ENCODE peak calls at places on chromosomes 6 and 20, in eight cellular contexts. C is ascending aorta, R is endodermal cell, D is upper lobe of right lung, T is astrocyte of the spinal cord, H is bronchial epithelial cell, Q is right cardiac atrium, G is PC-3. B is an unnamed sample.

GRCh38 chr6:78953798-78954197 is 86.4 kb downstream of the IRAK1BP1 start:
- DNase-seq in C (no peak), R (no peak), D (no peak), T (no peak), H (no peak), Q (no peak), G (no peak), B (no peak)

GRCh38 chr20:45890077-45890996 is 671 bp downstream of the NEURL2 start:
- DNase-seq in C (peak), R (peak), D (peak), T (peak), H (peak), Q (peak), G (no peak), B (peak)

GRCh38 chr20:1034420-1034799 is 32.3 kb upstream of the RSPO4 start:
- DNase-seq in C (no peak), R (no peak), D (no peak), T (no peak), H (peak), Q (no peak), G (no peak), B (no peak)

GRCh38 chr6:125749112-125749863 is at the start of gene HEY2:
- DNase-seq in C (peak), R (peak), D (peak), T (peak), H (peak), Q (peak), G (peak), B (peak)

GRCh38 chr20:50604451-50604850 is 86.9 kb downstream of the RIPOR3 start:
- DNase-seq in C (no peak), R (no peak), D (no peak), T (no peak), H (no peak), Q (peak), G (no peak), B (no peak)

GRCh38 chr6:151690768-151691562 is 116.5 kb upstream of the ESR1 start:
- DNase-seq in C (no peak), R (no peak), D (no peak), T (no peak), H (no peak), Q (no peak), G (no peak), B (no peak)

GRCh38 chr6:95203153-95203754 is 374.1 kb upstream of the MANEA start:
- DNase-seq in C (no peak), R (peak), D (no peak), T (peak), H (peak), Q (no peak), G (peak), B (no peak)

GRCh38 chr6:11815231-11815630 is 36.6 kb upstream of the ADTRP start:
- DNase-seq in C (no peak), R (no peak), D (no peak), T (peak), H (peak), Q (no peak), G (peak), B (no peak)

GRCh38 chr20:40892642-40893041 is 136.0 kb upstream of the TOP1 start:
- DNase-seq in C (no peak), R (no peak), D (no peak), T (no peak), H (no peak), Q (no peak), G (peak), B (no peak)

GRCh38 chr6:122749451-122750050 is 30.0 kb upstream of the FABP7 start:
- DNase-seq in C (no peak), R (no peak), D (no peak), T (no peak), H (no peak), Q (no peak), G (no peak), B (no peak)

GRCh38 chr20:45392733-45393132 is 14.6 kb upstream of the TP53TG5 start:
- DNase-seq in C (no peak), R (no peak), D (no peak), T (no peak), H (no peak), Q (no peak), G (peak), B (no peak)

GRCh38 chr6:119256978-119257462 is 92.5 kb downstream of the MAN1A1 start:
- DNase-seq in C (no peak), R (no peak), D (no peak), T (no peak), H (no peak), Q (no peak), G (no peak), B (no peak)

GRCh38 chr6:83511901-83512681 is at the start of gene PRSS35:
- DNase-seq in C (peak), R (peak), D (peak), T (peak), H (peak), Q (peak), G (peak), B (no peak)

GRCh38 chr6:44682280-44682679 is 294.8 kb downstream of the CDC5L start:
- DNase-seq in C (no peak), R (no peak), D (no peak), T (no peak), H (no peak), Q (no peak), G (no peak), B (no peak)

GRCh38 chr6:13695217-13695616 is 16.4 kb downstream of the RANBP9 start:
- DNase-seq in C (no peak), R (no peak), D (no peak), T (no peak), H (no peak), Q (no peak), G (no peak), B (no peak)

GRCh38 chr6:144657691-144658090 is 372.6 kb downstream of the UTRN start:
- DNase-seq in C (no peak), R (peak), D (no peak), T (peak), H (peak), Q (no peak), G (no peak), B (no peak)

GRCh38 chr6:46138281-46138680 is 8.5 kb downstream of the ENPP4 start:
- DNase-seq in C (no peak), R (no peak), D (no peak), T (no peak), H (no peak), Q (no peak), G (no peak), B (no peak)

GRCh38 chr6:170307080-170307545 is 555 bp downstream of the FAM120B start:
- DNase-seq in C (no peak), R (no peak), D (no peak), T (no peak), H (no peak), Q (no peak), G (no peak), B (no peak)

GRCh38 chr20:8073024-8073832 is 53.7 kb upstream of the TMX4 start:
- DNase-seq in C (no peak), R (peak), D (no peak), T (peak), H (peak), Q (no peak), G (peak), B (peak)

GRCh38 chr6:113750148-113750547 is 107.0 kb upstream of the MARCKS start:
- DNase-seq in C (no peak), R (no peak), D (no peak), T (no peak), H (no peak), Q (no peak), G (no peak), B (no peak)

GRCh38 chr20:57126481-57127092 is 139.9 kb downstream of the BMP7 start:
- DNase-seq in C (no peak), R (no peak), D (peak), T (no peak), H (peak), Q (no peak), G (no peak), B (no peak)

GRCh38 chr6:47478233-47479155 is 905 bp downstream of the CD2AP start:
- DNase-seq in C (peak), R (peak), D (no peak), T (peak), H (peak), Q (peak), G (peak), B (no peak)

GRCh38 chr20:63739129-63740069 is at the start of gene SLC2A4RG:
- DNase-seq in C (peak), R (peak), D (peak), T (peak), H (peak), Q (peak), G (peak), B (peak)

GRCh38 chr6:51552400-51552799 is 535.0 kb downstream of the PKHD1 start:
- DNase-seq in C (no peak), R (no peak), D (no peak), T (no peak), H (no peak), Q (no peak), G (no peak), B (no peak)

GRCh38 chr6:2086328-2087008 is 158.9 kb downstream of the GMDS start:
- DNase-seq in C (peak), R (no peak), D (no peak), T (no peak), H (no peak), Q (no peak), G (no peak), B (no peak)

GRCh38 chr20:2104236-2104635 is 2.6 kb downstream of the STK35 start:
- DNase-seq in C (no peak), R (no peak), D (no peak), T (peak), H (no peak), Q (no peak), G (no peak), B (no peak)

GRCh38 chr6:16238057-16238657 is at the start of gene GMPR:
- DNase-seq in C (peak), R (peak), D (peak), T (peak), H (no peak), Q (peak), G (peak), B (peak)

GRCh38 chr20:45995213-45996097 is 13.3 kb upstream of the MMP9 start:
- DNase-seq in C (no peak), R (no peak), D (no peak), T (no peak), H (peak), Q (no peak), G (peak), B (no peak)

GRCh38 chr20:54207053-54207742 is 689 bp upstream of the PFDN4 start:
- DNase-seq in C (no peak), R (no peak), D (no peak), T (no peak), H (no peak), Q (no peak), G (no peak), B (no peak)
- H3K4me3 ChIP-seq in C (peak), R (peak), D (peak), T (no peak), H (no peak), Q (peak), G (peak), B (peak)

GRCh38 chr6:127971945-127972391 is 71.1 kb upstream of the THEMIS start:
- DNase-seq in C (no peak), R (no peak), D (no peak), T (peak), H (peak), Q (no peak), G (peak), B (peak)
- H3K4me3 ChIP-seq in C (no peak), R (no peak), D (no peak), T (no peak), H (no peak), Q (no peak), G (peak), B (peak)

DNA sequence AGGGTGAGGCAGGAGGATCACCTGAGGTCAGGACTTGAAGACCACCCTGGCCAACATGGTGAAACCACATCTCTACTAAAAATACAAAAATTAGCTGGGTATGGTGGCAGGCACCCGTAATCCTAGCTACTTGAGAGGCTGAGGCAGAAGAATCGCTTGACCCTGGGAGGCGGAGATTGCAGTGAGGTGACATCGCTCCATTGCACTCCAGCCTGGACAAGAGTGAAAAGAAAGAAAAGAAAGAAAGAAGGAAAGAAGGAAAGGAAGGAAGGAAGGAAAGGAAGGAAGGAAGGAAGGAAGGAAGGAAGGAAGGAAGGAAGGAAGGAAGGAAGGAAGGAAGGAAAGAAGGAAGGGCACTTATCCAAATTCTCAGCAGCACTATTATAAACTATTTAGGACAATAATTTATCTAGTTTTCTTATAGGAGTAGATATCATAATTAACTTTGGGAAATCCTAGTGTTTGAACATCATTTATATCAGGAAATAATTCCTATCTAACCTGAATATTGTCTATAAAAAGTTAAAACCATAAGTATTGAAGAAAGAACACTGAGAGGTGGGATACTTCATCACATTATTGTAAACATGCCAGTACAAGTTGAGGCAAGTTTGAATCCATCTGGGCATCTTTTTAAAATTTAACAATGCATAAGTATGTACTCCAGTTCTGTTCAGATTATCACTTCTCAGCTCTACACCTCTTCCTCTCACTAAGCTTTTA is 305.5 kb downstream of the SLC35F1 start:
- DNase-seq in C (no peak), R (no peak), D (no peak), T (no peak), H (peak), Q (no peak), G (no peak), B (no peak)
- H3K4me3 ChIP-seq in C (no peak), R (no peak), D (no peak), T (no peak), H (no peak), Q (no peak), G (no peak), B (no peak)

GRCh38 chr20:20366896-20367680 is 816 bp upstream of the INSM1 start:
- DNase-seq in C (no peak), R (peak), D (no peak), T (no peak), H (no peak), Q (no peak), G (no peak), B (no peak)
- H3K4me3 ChIP-seq in C (peak), R (no peak), D (peak), T (no peak), H (no peak), Q (peak), G (no peak), B (no peak)

DNA sequence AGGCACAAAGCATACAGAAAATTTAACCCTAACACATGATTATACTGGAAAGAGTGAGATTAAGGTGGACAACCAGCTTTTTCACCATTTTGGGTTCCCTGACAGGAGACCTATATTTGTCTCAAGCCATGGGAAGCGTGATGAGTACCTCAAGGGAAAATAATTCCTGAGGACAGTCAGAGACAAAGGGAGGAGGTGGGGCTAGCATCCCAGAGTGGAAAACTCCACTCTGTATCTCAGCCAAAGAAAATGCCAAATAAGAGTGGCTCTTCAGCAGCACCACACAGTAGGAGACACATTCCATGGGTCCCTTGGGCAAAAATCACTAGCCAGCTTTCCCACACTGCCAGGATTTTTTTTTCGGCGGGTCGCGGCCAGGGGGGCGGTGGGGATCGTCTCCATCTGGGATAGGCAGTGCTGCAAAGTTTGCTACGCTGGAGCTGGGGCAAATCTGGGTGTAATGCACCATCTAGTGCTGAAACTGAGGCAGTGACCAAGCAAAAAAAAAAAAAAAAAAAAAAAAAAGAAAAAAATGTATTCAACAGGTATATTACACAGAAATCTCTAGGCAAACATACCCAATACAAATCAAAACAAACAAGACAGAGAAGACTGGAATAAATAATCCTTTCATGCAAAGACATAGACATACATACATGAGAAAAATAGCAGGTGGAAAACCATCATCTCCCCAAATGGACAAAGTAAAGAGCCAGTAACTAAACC is 77.3 kb upstream of the SLC35F1 start:
- DNase-seq in C (no peak), R (peak), D (no peak), T (peak), H (peak), Q (no peak), G (peak), B (no peak)
- H3K4me3 ChIP-seq in C (no peak), R (peak), D (no peak), T (peak), H (no peak), Q (peak), G (peak), B (no peak)

GRCh38 chr6:18261877-18262276 is 2.5 kb downstream of the DEK start:
- DNase-seq in C (no peak), R (no peak), D (no peak), T (no peak), H (no peak), Q (no peak), G (no peak), B (no peak)
- H3K4me3 ChIP-seq in C (no peak), R (peak), D (no peak), T (no peak), H (no peak), Q (no peak), G (peak), B (no peak)

DNA sequence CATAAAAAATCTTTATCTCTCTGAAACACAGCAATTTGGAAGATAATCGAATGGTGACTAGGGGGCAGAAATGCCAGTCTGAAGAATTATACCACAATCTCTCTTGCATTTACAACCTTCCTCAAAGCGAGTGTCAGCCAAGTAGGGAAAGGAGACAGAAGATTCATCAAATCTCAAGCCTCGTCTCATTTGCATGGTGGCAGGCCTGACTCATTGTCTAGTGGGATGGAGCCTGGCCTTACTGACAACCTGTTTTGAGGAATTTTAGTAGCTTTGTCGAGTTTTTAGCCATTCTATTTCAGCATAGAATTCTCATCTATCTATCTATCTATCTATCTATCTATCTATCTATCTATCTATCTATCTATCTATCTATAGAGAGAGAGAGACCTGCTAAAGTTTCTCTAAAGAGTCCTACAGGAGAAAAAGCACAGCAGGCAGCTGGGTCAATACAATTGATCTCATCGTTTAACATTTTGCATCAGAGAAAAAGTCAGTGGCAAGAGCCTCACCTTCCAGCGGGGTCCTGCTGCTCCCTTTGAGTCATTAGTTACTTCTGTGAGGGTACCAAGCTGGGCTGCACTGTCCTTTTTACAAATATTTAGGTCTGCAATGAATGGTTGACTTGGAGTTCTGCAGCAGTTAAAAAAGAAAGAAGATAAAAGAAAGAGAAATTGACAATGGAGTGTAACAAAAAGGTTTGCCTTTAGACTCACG is 572.7 kb downstream of the TFAP2A start:
- DNase-seq in C (no peak), R (no peak), D (no peak), T (no peak), H (no peak), Q (no peak), G (no peak), B (no peak)
- H3K4me3 ChIP-seq in C (no peak), R (no peak), D (no peak), T (no peak), H (no peak), Q (no peak), G (no peak), B (no peak)

GRCh38 chr20:37759761-37760209 is 66.0 kb downstream of the CTNNBL1 start:
- DNase-seq in C (no peak), R (no peak), D (no peak), T (no peak), H (no peak), Q (no peak), G (no peak), B (no peak)

GRCh38 chr20:37760322-37760721 is 66.5 kb downstream of the CTNNBL1 start:
- DNase-seq in C (no peak), R (no peak), D (no peak), T (no peak), H (no peak), Q (no peak), G (no peak), B (no peak)

GRCh38 chr20:37763105-37763504 is 69.3 kb downstream of the CTNNBL1 start:
- DNase-seq in C (no peak), R (no peak), D (no peak), T (no peak), H (no peak), Q (no peak), G (no peak), B (no peak)

GRCh38 chr20:37764333-37764935 is 70.6 kb downstream of the CTNNBL1 start:
- DNase-seq in C (no peak), R (no peak), D (no peak), T (no peak), H (peak), Q (no peak), G (no peak), B (no peak)
- H3K4me3 ChIP-seq in C (no peak), R (no peak), D (no peak), T (no peak), H (no peak), Q (no peak), G (no peak), B (no peak)

B was measured in effector memory CD4-positive, alpha-beta T cell.